ENCODE peak calls at places on chromosomes 11 and 22, in four cellular contexts. U is AG09319, Y is neural crest cell, A is IMR-90. F is an unnamed sample.

GRCh38 chr11:5509803-5510202 is at the start of gene UBQLN3:
- DNase-seq in Y (no peak), U (no peak), A (no peak), F (no peak)

GRCh38 chr11:59173964-59174663 is 2.2 kb downstream of the DTX4 start:
- DNase-seq in Y (no peak), A (peak), U (no peak), F (no peak)

GRCh38 chr11:74321487-74322188 is 10.2 kb upstream of the P4HA3 start:
- DNase-seq in A (peak), Y (no peak), U (no peak), F (no peak)

GRCh38 chr22:42281284-42281683 is 10.8 kb upstream of the TCF20 start:
- DNase-seq in U (no peak), A (no peak), Y (no peak), F (no peak)

GRCh38 chr22:26416670-26417270 is 12.3 kb upstream of the ASPHD2 start:
- DNase-seq in A (peak), Y (no peak), U (no peak), F (no peak)

GRCh38 chr11:123381817-123382554 is 48.1 kb upstream of the GRAMD1B start:
- DNase-seq in Y (no peak), U (no peak), A (no peak), F (no peak)

GRCh38 chr22:43376765-43377485 is 33.8 kb upstream of the SCUBE1 start:
- DNase-seq in Y (no peak), A (no peak), U (no peak), F (no peak)

GRCh38 chr11:65206441-65206841 is 24.7 kb downstream of the CAPN1 start:
- DNase-seq in U (no peak), Y (no peak), A (no peak), F (no peak)

GRCh38 chr22:33328789-33329296 is 270.7 kb upstream of the SYN3 start:
- DNase-seq in U (no peak), Y (no peak), A (peak), F (no peak)

GRCh38 chr22:39526736-39527171 is 5.8 kb downstream of the RPS19BP1 start:
- DNase-seq in Y (no peak), A (no peak), U (no peak), F (no peak)

GRCh38 chr22:43152355-43153071 is 1.2 kb downstream of the TSPO start:
- DNase-seq in U (peak), Y (no peak), A (peak), F (no peak)

GRCh38 chr11:79265756-79266322 is 175.0 kb downstream of the TENM4 start:
- DNase-seq in Y (no peak), U (no peak), A (peak), F (no peak)

GRCh38 chr22:19965771-19966709 is 24.4 kb upstream of the TXNRD2 start:
- DNase-seq in Y (peak), U (no peak), A (no peak), F (no peak)

GRCh38 chr22:20565079-20565734 is 57.8 kb downstream of the MED15 start:
- DNase-seq in Y (no peak), U (no peak), A (peak), F (no peak)

GRCh38 chr11:96314326-96315050 is 28.5 kb downstream of the MAML2 start:
- DNase-seq in Y (no peak), A (peak), U (no peak), F (no peak)

GRCh38 chr11:2483426-2483825 is 38.6 kb downstream of the KCNQ1 start:
- DNase-seq in U (no peak), A (no peak), Y (no peak), F (no peak)

GRCh38 chr22:50148991-50149721 is 21.4 kb upstream of the PANX2 start:
- DNase-seq in U (no peak), A (peak), Y (peak), F (peak)

GRCh38 chr22:50153756-50154140 is 16.8 kb upstream of the PANX2 start:
- DNase-seq in A (no peak), U (no peak), Y (no peak), F (no peak)

GRCh38 chr22:50153056-50153755 is 17.3 kb upstream of the PANX2 start:
- DNase-seq in A (no peak), U (no peak), Y (no peak), F (no peak)

GRCh38 chr22:50150161-50151129 is 20.1 kb upstream of the PANX2 start:
- DNase-seq in A (peak), Y (no peak), U (no peak), F (no peak)

GRCh38 chr22:50151571-50152537 is 18.7 kb upstream of the PANX2 start:
- DNase-seq in Y (no peak), U (no peak), A (no peak), F (no peak)
- TF ChIP-seq CTCF in Y (no peak), U (no peak), A (no peak), F (no peak)

DNA sequence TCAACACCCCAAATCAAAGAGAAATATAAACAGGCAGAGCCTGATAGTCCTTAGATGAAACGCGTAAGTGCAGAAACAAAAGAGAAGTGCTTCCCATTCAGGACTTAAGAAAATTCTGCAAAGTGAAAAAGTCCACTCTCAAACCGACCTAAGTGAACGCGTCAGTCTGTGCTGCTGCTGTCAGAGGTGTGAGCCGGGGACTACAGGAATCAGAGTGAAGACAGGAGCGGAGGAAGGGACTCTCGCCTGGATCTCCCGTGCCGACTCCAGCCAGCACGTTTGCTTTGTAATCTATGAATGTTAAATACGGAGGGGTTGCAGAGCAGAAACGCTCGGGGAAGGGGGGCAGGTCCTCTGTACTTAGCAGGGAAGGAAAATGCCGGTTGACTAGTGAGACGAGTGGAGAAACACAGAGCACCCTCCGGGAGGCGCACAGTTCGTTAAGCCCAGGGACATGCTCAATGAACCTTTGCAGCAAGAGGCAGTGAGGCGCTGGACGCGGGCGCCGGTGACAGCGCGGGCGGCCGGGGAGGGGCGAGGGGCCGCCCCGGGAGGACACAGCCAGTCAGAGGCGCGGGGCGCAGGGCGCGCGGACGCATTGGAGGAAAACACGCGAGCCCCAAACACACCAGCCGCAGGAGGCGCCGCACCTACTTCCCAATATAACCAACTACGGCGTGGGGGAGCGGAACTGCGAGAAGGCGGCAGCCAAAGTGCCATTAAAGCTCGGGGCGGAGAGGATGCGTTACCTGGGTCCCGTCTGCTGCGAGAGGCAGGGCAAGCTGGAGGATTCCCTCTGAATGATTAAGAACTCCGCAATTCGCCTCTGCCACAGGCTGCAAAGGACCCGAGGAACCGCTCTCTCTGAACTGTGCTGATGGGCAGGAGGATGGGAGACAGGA is at the start of gene CNTN5:
- DNase-seq in Y (peak), U (no peak), A (peak), F (no peak)
- TF ChIP-seq CTCF in Y (peak), U (no peak), A (no peak), F (no peak)

GRCh38 chr11:20873054-20873453 is 203.7 kb downstream of the NELL1 start:
- DNase-seq in Y (peak), A (no peak), U (no peak), F (no peak)
- TF ChIP-seq CTCF in Y (peak), A (no peak), U (no peak), F (peak)

GRCh38 chr11:36583667-36584066 is 10.6 kb upstream of the IFTAP start:
- DNase-seq in Y (no peak), A (no peak), U (no peak), F (no peak)
- TF ChIP-seq CTCF in Y (no peak), A (no peak), U (no peak), F (no peak)